ENCODE peak calls at places on chromosomes 11 and 22, in six cellular contexts. One of them, this sample, is unnamed.

GRCh38 chr11:1669546-1670218 is 27.3 kb upstream of the KRTAP5-6 start:
- DNase-seq in CD8-positive, alpha-beta memory T cell: no peak
- DNase-seq in NCI-H2029 treated with DMSO at 0.1 percent for 48 hours: no peak
- DNase-seq in HepG2: no peak
- DNase-seq in ELR: no peak
- DNase-seq in NCI-H1092: no peak
- DNase-seq in this sample: no peak

GRCh38 chr11:17314232-17314547 is 37.4 kb upstream of the NCR3LG1 start:
- DNase-seq in CD8-positive, alpha-beta memory T cell: no peak
- DNase-seq in NCI-H2029 treated with DMSO at 0.1 percent for 48 hours: no peak
- DNase-seq in HepG2: no peak
- DNase-seq in ELR: peak
- DNase-seq in NCI-H1092: no peak
- DNase-seq in this sample: no peak

GRCh38 chr11:95734009-95734572 is 55.5 kb downstream of the FAM76B start:
- DNase-seq in CD8-positive, alpha-beta memory T cell: no peak
- DNase-seq in NCI-H2029 treated with DMSO at 0.1 percent for 48 hours: no peak
- DNase-seq in HepG2: no peak
- DNase-seq in ELR: no peak
- DNase-seq in NCI-H1092: no peak
- DNase-seq in this sample: no peak

GRCh38 chr11:68581439-68581838 is 102.9 kb upstream of the GAL start:
- DNase-seq in CD8-positive, alpha-beta memory T cell: no peak
- DNase-seq in NCI-H2029 treated with DMSO at 0.1 percent for 48 hours: peak
- DNase-seq in HepG2: no peak
- DNase-seq in ELR: no peak
- DNase-seq in NCI-H1092: no peak
- DNase-seq in this sample: no peak

GRCh38 chr11:39374963-39375698 is 2084.3 kb downstream of the LRRC4C start:
- DNase-seq in CD8-positive, alpha-beta memory T cell: peak
- DNase-seq in NCI-H2029 treated with DMSO at 0.1 percent for 48 hours: peak
- DNase-seq in HepG2: peak
- DNase-seq in ELR: peak
- DNase-seq in NCI-H1092: peak
- DNase-seq in this sample: no peak

GRCh38 chr11:1890856-1891830 is 552 bp downstream of the PRR33 start:
- DNase-seq in CD8-positive, alpha-beta memory T cell: no peak
- DNase-seq in NCI-H2029 treated with DMSO at 0.1 percent for 48 hours: no peak
- DNase-seq in HepG2: no peak
- DNase-seq in ELR: no peak
- DNase-seq in NCI-H1092: no peak
- DNase-seq in this sample: peak

GRCh38 chr11:69387409-69387885 is 93.5 kb downstream of the MYEOV start:
- DNase-seq in CD8-positive, alpha-beta memory T cell: no peak
- DNase-seq in NCI-H2029 treated with DMSO at 0.1 percent for 48 hours: no peak
- DNase-seq in HepG2: no peak
- DNase-seq in ELR: peak
- DNase-seq in NCI-H1092: no peak
- DNase-seq in this sample: no peak

GRCh38 chr22:36343070-36343719 is 44.6 kb downstream of the MYH9 start:
- DNase-seq in CD8-positive, alpha-beta memory T cell: no peak
- DNase-seq in NCI-H2029 treated with DMSO at 0.1 percent for 48 hours: peak
- DNase-seq in HepG2: no peak
- DNase-seq in ELR: no peak
- DNase-seq in NCI-H1092: no peak
- DNase-seq in this sample: no peak

GRCh38 chr11:64040684-64041267 is 5.0 kb downstream of the FLRT1 start:
- DNase-seq in CD8-positive, alpha-beta memory T cell: no peak
- DNase-seq in NCI-H2029 treated with DMSO at 0.1 percent for 48 hours: no peak
- DNase-seq in HepG2: peak
- DNase-seq in ELR: no peak
- DNase-seq in NCI-H1092: no peak
- DNase-seq in this sample: no peak

GRCh38 chr11:66080055-66080817 is 10.2 kb downstream of the PACS1 start:
- DNase-seq in CD8-positive, alpha-beta memory T cell: peak
- DNase-seq in NCI-H2029 treated with DMSO at 0.1 percent for 48 hours: no peak
- DNase-seq in HepG2: peak
- DNase-seq in ELR: peak
- DNase-seq in NCI-H1092: no peak
- DNase-seq in this sample: peak

GRCh38 chr22:21623402-21623970 is 6.3 kb downstream of the YDJC start:
- DNase-seq in CD8-positive, alpha-beta memory T cell: no peak
- DNase-seq in NCI-H2029 treated with DMSO at 0.1 percent for 48 hours: no peak
- DNase-seq in HepG2: no peak
- DNase-seq in ELR: no peak
- DNase-seq in NCI-H1092: peak
- DNase-seq in this sample: no peak

GRCh38 chr22:49957826-49958461 is 2.6 kb upstream of the PIM3 start:
- DNase-seq in CD8-positive, alpha-beta memory T cell: no peak
- DNase-seq in NCI-H2029 treated with DMSO at 0.1 percent for 48 hours: no peak
- DNase-seq in HepG2: no peak
- DNase-seq in ELR: no peak
- DNase-seq in NCI-H1092: no peak
- DNase-seq in this sample: no peak

GRCh38 chr22:24506802-24507438 is 11.8 kb downstream of the UPB1 start:
- DNase-seq in CD8-positive, alpha-beta memory T cell: no peak
- DNase-seq in NCI-H2029 treated with DMSO at 0.1 percent for 48 hours: peak
- DNase-seq in HepG2: peak
- DNase-seq in ELR: peak
- DNase-seq in NCI-H1092: peak
- DNase-seq in this sample: no peak

GRCh38 chr11:115999437-115999836 is 495.2 kb upstream of the CADM1 start:
- DNase-seq in CD8-positive, alpha-beta memory T cell: no peak
- DNase-seq in NCI-H2029 treated with DMSO at 0.1 percent for 48 hours: no peak
- DNase-seq in HepG2: no peak
- DNase-seq in ELR: no peak
- DNase-seq in NCI-H1092: no peak
- DNase-seq in this sample: no peak

GRCh38 chr11:75562836-75563484 is 907 bp downstream of the SERPINH1 start:
- DNase-seq in CD8-positive, alpha-beta memory T cell: no peak
- DNase-seq in NCI-H2029 treated with DMSO at 0.1 percent for 48 hours: no peak
- DNase-seq in HepG2: no peak
- DNase-seq in ELR: peak
- DNase-seq in NCI-H1092: no peak
- DNase-seq in this sample: no peak

GRCh38 chr22:40220316-40221054 is 42.8 kb downstream of the TNRC6B start:
- DNase-seq in CD8-positive, alpha-beta memory T cell: no peak
- DNase-seq in NCI-H2029 treated with DMSO at 0.1 percent for 48 hours: no peak
- DNase-seq in HepG2: no peak
- DNase-seq in ELR: no peak
- DNase-seq in NCI-H1092: no peak
- DNase-seq in this sample: no peak

GRCh38 chr11:63639195-63639832 is 25.1 kb upstream of the PLAAT3 start:
- DNase-seq in CD8-positive, alpha-beta memory T cell: peak
- DNase-seq in NCI-H2029 treated with DMSO at 0.1 percent for 48 hours: no peak
- DNase-seq in HepG2: no peak
- DNase-seq in ELR: peak
- DNase-seq in NCI-H1092: no peak
- DNase-seq in this sample: no peak

GRCh38 chr11:71999813-72000590 is 1.3 kb downstream of the IL18BP start:
- DNase-seq in CD8-positive, alpha-beta memory T cell: no peak
- DNase-seq in NCI-H2029 treated with DMSO at 0.1 percent for 48 hours: no peak
- DNase-seq in HepG2: no peak
- DNase-seq in ELR: no peak
- DNase-seq in NCI-H1092: no peak
- DNase-seq in this sample: no peak

GRCh38 chr22:49866646-49867045 is 13.0 kb downstream of the ZBED4 start:
- DNase-seq in CD8-positive, alpha-beta memory T cell: no peak
- DNase-seq in NCI-H2029 treated with DMSO at 0.1 percent for 48 hours: no peak
- DNase-seq in HepG2: no peak
- DNase-seq in ELR: no peak
- DNase-seq in NCI-H1092: no peak
- DNase-seq in this sample: peak

GRCh38 chr11:100863080-100863581 is 176.0 kb downstream of the ARHGAP42 start:
- DNase-seq in CD8-positive, alpha-beta memory T cell: no peak
- DNase-seq in NCI-H2029 treated with DMSO at 0.1 percent for 48 hours: peak
- DNase-seq in HepG2: no peak
- DNase-seq in ELR: no peak
- DNase-seq in NCI-H1092: no peak
- DNase-seq in this sample: no peak

GRCh38 chr11:75513250-75513649 is 12.5 kb downstream of the GDPD5 start:
- DNase-seq in CD8-positive, alpha-beta memory T cell: no peak
- DNase-seq in NCI-H2029 treated with DMSO at 0.1 percent for 48 hours: no peak
- DNase-seq in HepG2: no peak
- DNase-seq in ELR: no peak
- DNase-seq in NCI-H1092: no peak
- DNase-seq in this sample: no peak

GRCh38 chr11:92601048-92601447 is 368.4 kb upstream of the MTNR1B start:
- DNase-seq in CD8-positive, alpha-beta memory T cell: no peak
- DNase-seq in NCI-H2029 treated with DMSO at 0.1 percent for 48 hours: no peak
- DNase-seq in HepG2: no peak
- DNase-seq in ELR: no peak
- DNase-seq in NCI-H1092: no peak
- DNase-seq in this sample: no peak

GRCh38 chr11:18594999-18595749 is 4.4 kb upstream of the MISFA start:
- DNase-seq in CD8-positive, alpha-beta memory T cell: no peak
- DNase-seq in NCI-H2029 treated with DMSO at 0.1 percent for 48 hours: no peak
- DNase-seq in HepG2: no peak
- DNase-seq in ELR: peak
- DNase-seq in NCI-H1092: no peak
- DNase-seq in this sample: no peak

GRCh38 chr11:57598831-57599155 is 1.3 kb downstream of the SERPING1 start:
- DNase-seq in CD8-positive, alpha-beta memory T cell: no peak
- DNase-seq in NCI-H2029 treated with DMSO at 0.1 percent for 48 hours: no peak
- DNase-seq in HepG2: no peak
- DNase-seq in ELR: peak
- DNase-seq in NCI-H1092: no peak
- DNase-seq in this sample: no peak

GRCh38 chr11:66008468-66009101 is 3.2 kb upstream of the CST6 start:
- DNase-seq in CD8-positive, alpha-beta memory T cell: no peak
- DNase-seq in NCI-H2029 treated with DMSO at 0.1 percent for 48 hours: no peak
- DNase-seq in HepG2: no peak
- DNase-seq in ELR: no peak
- DNase-seq in NCI-H1092: no peak
- DNase-seq in this sample: no peak

GRCh38 chr11:33000181-33000580 is 15.5 kb upstream of the DEPDC7 start:
- DNase-seq in CD8-positive, alpha-beta memory T cell: no peak
- DNase-seq in NCI-H2029 treated with DMSO at 0.1 percent for 48 hours: no peak
- DNase-seq in HepG2: no peak
- DNase-seq in ELR: peak
- DNase-seq in NCI-H1092: no peak
- DNase-seq in this sample: no peak

GRCh38 chr11:11519184-11519583 is 102.6 kb downstream of the GALNT18 start:
- DNase-seq in CD8-positive, alpha-beta memory T cell: no peak
- DNase-seq in NCI-H2029 treated with DMSO at 0.1 percent for 48 hours: no peak
- DNase-seq in HepG2: no peak
- DNase-seq in ELR: no peak
- DNase-seq in NCI-H1092: no peak
- DNase-seq in this sample: no peak

GRCh38 chr11:113242060-113242459 is 72.3 kb upstream of the TTC12 start:
- DNase-seq in CD8-positive, alpha-beta memory T cell: no peak
- DNase-seq in NCI-H2029 treated with DMSO at 0.1 percent for 48 hours: no peak
- DNase-seq in HepG2: no peak
- DNase-seq in ELR: no peak
- DNase-seq in NCI-H1092: no peak
- DNase-seq in this sample: no peak

GRCh38 chr11:75773595-75774353 is 5.2 kb downstream of the DGAT2 start:
- DNase-seq in CD8-positive, alpha-beta memory T cell: no peak
- DNase-seq in NCI-H2029 treated with DMSO at 0.1 percent for 48 hours: no peak
- DNase-seq in HepG2: no peak
- DNase-seq in ELR: peak
- DNase-seq in NCI-H1092: no peak
- DNase-seq in this sample: no peak

GRCh38 chr11:58513747-58514367 is 6.0 kb upstream of the OR5B21 start:
- DNase-seq in CD8-positive, alpha-beta memory T cell: peak
- DNase-seq in NCI-H2029 treated with DMSO at 0.1 percent for 48 hours: no peak
- DNase-seq in HepG2: peak
- DNase-seq in ELR: peak
- DNase-seq in NCI-H1092: no peak
- DNase-seq in this sample: no peak

GRCh38 chr11:36463781-36464180 is 46.3 kb downstream of the TRAF6 start:
- DNase-seq in CD8-positive, alpha-beta memory T cell: no peak
- DNase-seq in NCI-H2029 treated with DMSO at 0.1 percent for 48 hours: no peak
- DNase-seq in HepG2: no peak
- DNase-seq in ELR: peak
- DNase-seq in NCI-H1092: no peak
- DNase-seq in this sample: no peak

GRCh38 chr22:44378380-44378779 is 65.6 kb upstream of the SHISAL1 start:
- DNase-seq in CD8-positive, alpha-beta memory T cell: no peak
- DNase-seq in NCI-H2029 treated with DMSO at 0.1 percent for 48 hours: no peak
- DNase-seq in HepG2: no peak
- DNase-seq in ELR: no peak
- DNase-seq in NCI-H1092: no peak
- DNase-seq in this sample: no peak

This sample was measured in activated T-cell treated with anti-CD3 and anti-CD28 coated beads, Interleukin-2, amount 50 U/mL, for 1 hour.